ENCODE peak calls at places on chromosomes 3 and 15, in four cellular contexts. R is astrocyte, M is IMR-90, A is A549. T is an unnamed sample.

GRCh38 chr15:34114739-34115138 is 12.9 kb downstream of the PGBD4 start:
- DNase-seq in M (no peak), A (no peak), R (no peak), T (no peak)

GRCh38 chr15:29854413-29854812 is 32.1 kb upstream of the TJP1 start:
- DNase-seq in A (peak; percentile 36), R (no peak), M (no peak), T (no peak)

GRCh38 chr15:47609693-47610092 is 107.6 kb upstream of the SEMA6D start:
- DNase-seq in R (no peak), A (no peak), M (no peak), T (no peak)

GRCh38 chr15:70643783-70644125 is 119.6 kb downstream of the UACA start:
- DNase-seq in M (no peak), A (peak; percentile 59), R (peak; percentile 38), T (no peak)

GRCh38 chr15:33808720-33809119 is 159.6 kb upstream of the CHRM5 start:
- DNase-seq in R (no peak), M (no peak), A (no peak), T (no peak)

GRCh38 chr3:116064646-116065045 is 380.6 kb downstream of the LSAMP start:
- DNase-seq in R (peak; percentile 46), A (no peak), M (peak; percentile 60), T (no peak)

GRCh38 chr15:78084359-78084750 is 6.8 kb upstream of the TBC1D2B start:
- DNase-seq in M (no peak), A (no peak), R (no peak), T (no peak)

GRCh38 chr15:89899303-89899946 is 5.6 kb upstream of the AP3S2 start:
- DNase-seq in M (no peak), R (no peak), A (no peak), T (no peak)

GRCh38 chr3:183653209-183654064 is 18.0 kb downstream of the KLHL24 start:
- DNase-seq in A (peak; percentile 23), M (no peak), R (no peak), T (no peak)

GRCh38 chr3:122767690-122768372 is 25.8 kb downstream of the HSPBAP1 start:
- DNase-seq in R (no peak), M (peak; percentile 10), A (no peak), T (no peak)

GRCh38 chr3:47000198-47000815 is 20.8 kb downstream of the NBEAL2 start:
- DNase-seq in A (no peak), M (peak; percentile 46), R (no peak), T (no peak)

GRCh38 chr15:99443056-99443756 is 122.6 kb upstream of the MEF2A start:
- DNase-seq in A (no peak), R (no peak), M (no peak), T (no peak)

GRCh38 chr15:99443768-99444446 is 121.9 kb upstream of the MEF2A start:
- DNase-seq in A (no peak), R (no peak), M (no peak), T (no peak)

GRCh38 chr15:99441427-99441766 is 124.4 kb upstream of the MEF2A start:
- DNase-seq in R (no peak), M (no peak), A (no peak), T (no peak)

GRCh38 chr15:99441871-99442267 is 123.9 kb upstream of the MEF2A start:
- DNase-seq in A (no peak), R (no peak), M (no peak), T (peak; percentile 10)

GRCh38 chr15:99442268-99442897 is 123.4 kb upstream of the MEF2A start:
- DNase-seq in M (peak; percentile 90), A (peak; percentile 43), R (peak; percentile 91), T (no peak)
- H3K27ac ChIP-seq in M (peak overlapping the region; percentile 88), A (peak overlapping the region; percentile 30), R (peak overlapping the region; percentile 18), T (no peak overlapping the region)

DNA sequence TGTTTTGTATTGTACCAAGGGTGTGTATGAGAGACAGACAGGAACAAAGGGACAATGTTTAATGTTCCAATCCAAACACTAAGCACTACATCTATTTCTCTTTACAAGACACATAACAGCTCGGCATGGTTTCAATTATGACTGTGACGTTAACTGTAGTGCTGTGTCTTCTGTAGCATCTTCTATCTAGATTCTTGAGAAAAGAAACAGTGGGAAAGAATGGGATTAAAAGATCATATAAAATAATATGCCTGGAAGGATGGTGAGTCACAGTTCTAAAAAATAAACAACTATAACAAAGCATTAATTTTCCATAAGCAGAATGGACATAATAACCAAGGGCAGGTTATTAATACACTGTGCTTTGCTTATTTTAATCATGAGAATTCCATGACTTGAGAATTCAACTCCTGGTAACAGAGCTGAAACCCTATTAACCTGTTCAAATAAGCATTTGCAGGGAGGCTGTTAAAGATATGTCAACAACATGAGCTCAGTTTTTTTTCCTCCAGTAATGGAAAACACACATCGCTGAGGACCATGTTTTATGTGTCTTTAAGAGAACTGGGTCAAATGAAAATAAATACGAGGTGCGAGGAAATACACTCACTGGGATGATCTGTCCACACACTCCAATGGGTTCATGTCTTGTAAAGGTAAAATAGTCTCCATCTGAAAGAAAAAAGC is 70.9 kb downstream of the ALDH1A2 start:
- DNase-seq in R (no peak), M (no peak), A (no peak), T (no peak)
- TF ChIP-seq CTCF in R (no peak), M (no peak), A (no peak), T (no peak)

DNA sequence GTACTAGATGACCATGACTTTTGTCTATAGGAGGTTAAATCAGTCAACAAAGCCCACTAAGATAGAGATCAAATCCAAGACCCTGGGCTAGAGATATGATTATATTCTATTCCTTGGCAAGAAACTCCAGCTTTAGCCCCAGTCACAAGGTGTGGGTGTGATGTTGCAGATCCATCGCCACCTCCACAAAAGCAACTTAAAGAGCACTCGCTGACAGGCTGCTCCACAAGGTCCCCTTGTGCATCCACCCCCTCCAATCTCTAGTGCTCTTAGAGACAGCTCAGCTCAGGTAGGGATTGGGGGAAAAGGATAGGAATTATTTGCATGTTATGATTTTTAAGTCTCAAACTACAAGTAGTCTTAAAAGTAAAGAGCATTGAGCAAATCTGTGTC is 177.4 kb downstream of the STAC start:
- DNase-seq in R (no peak), A (no peak), M (no peak), T (no peak)
- H3K4me3 ChIP-seq in R (no peak overlapping the region), A (no peak overlapping the region), M (no peak overlapping the region), T (no peak overlapping the region)

DNA sequence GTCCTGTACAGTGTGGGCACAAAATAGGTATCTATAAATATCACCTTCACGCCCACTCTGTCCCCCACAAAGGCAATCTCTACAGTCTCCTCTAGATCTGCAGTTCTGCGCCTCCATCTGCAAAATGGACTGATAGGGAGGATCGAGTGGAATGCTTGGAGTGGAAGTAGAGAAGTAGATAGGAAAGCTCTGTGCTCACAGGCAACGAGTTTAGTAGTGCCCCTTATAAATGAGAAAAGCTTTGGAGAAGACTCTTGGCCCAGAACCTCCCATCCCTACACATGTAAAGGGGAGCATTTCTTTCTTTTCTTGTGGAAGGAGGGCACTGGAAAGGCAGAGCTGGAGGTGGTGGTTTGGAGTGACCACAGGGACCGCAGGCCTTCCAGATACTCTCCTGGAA is 88.5 kb downstream of the ZNF621 start:
- DNase-seq in R (no peak), M (no peak), A (no peak), T (no peak)
- H3K27ac ChIP-seq in R (no peak overlapping the region), M (no peak overlapping the region), A (no peak overlapping the region), T (peak overlapping the region; percentile 55)

GRCh38 chr3:133742351-133743091 is 3.7 kb upstream of the TF start:
- DNase-seq in A (peak; percentile 80), R (peak; percentile 40), M (peak; percentile 29), T (no peak)
- TF ChIP-seq CTCF in A (no peak), R (no peak), M (no peak), T (no peak)

T was measured in dorsolateral prefrontal cortex.